ENCODE peak calls at places on chromosome 15, in four cellular contexts. One of them, this sample, is unnamed.

GRCh38 chr15:36529296-36530011 is 50.0 kb upstream of the CDIN1 start:
- DNase-seq in H54: no peak
- DNase-seq in HTR-8/SVneo: no peak
- DNase-seq in mucosa of descending colon: no peak
- DNase-seq in this sample: no peak

GRCh38 chr15:63599401-63600000 is 2.3 kb downstream of the FBXL22 start:
- DNase-seq in H54: no peak
- DNase-seq in mucosa of descending colon: peak; percentile 85
- DNase-seq in HTR-8/SVneo: no peak
- DNase-seq in this sample: no peak

GRCh38 chr15:63487076-63487757 is 17.2 kb upstream of the USP3 start:
- DNase-seq in mucosa of descending colon: peak; percentile 98
- DNase-seq in HTR-8/SVneo: peak; percentile 75
- DNase-seq in H54: no peak
- DNase-seq in this sample: peak; percentile 37

GRCh38 chr15:38308242-38308641 is 55.6 kb downstream of the SPRED1 start:
- DNase-seq in H54: no peak
- DNase-seq in mucosa of descending colon: no peak
- DNase-seq in HTR-8/SVneo: no peak
- DNase-seq in this sample: no peak

GRCh38 chr15:28246605-28247004 is 75.4 kb downstream of the HERC2 start:
- DNase-seq in HTR-8/SVneo: no peak
- DNase-seq in H54: no peak
- DNase-seq in mucosa of descending colon: no peak
- DNase-seq in this sample: no peak

GRCh38 chr15:74345051-74345450 is 22.4 kb downstream of the CYP11A1 start:
- DNase-seq in H54: no peak
- DNase-seq in HTR-8/SVneo: peak; percentile 36
- DNase-seq in mucosa of descending colon: no peak
- DNase-seq in this sample: no peak

GRCh38 chr15:64046347-64047153 is at the start of gene DAPK2:
- DNase-seq in H54: peak; percentile 70
- DNase-seq in HTR-8/SVneo: peak; percentile 86
- DNase-seq in mucosa of descending colon: peak; percentile 87
- DNase-seq in this sample: peak; percentile 30

GRCh38 chr15:57785959-57786358 is 79.4 kb downstream of the POLR2M start:
- DNase-seq in mucosa of descending colon: no peak
- DNase-seq in HTR-8/SVneo: no peak
- DNase-seq in H54: no peak
- DNase-seq in this sample: no peak

GRCh38 chr15:49987198-49987785 is 131.7 kb downstream of the ATP8B4 start:
- DNase-seq in H54: no peak
- DNase-seq in mucosa of descending colon: no peak
- DNase-seq in HTR-8/SVneo: no peak
- DNase-seq in this sample: no peak

GRCh38 chr15:90799639-90800038 is 68.7 kb upstream of the FURIN start:
- DNase-seq in HTR-8/SVneo: no peak
- DNase-seq in mucosa of descending colon: no peak
- DNase-seq in H54: no peak
- DNase-seq in this sample: no peak

GRCh38 chr15:63348392-63348791 is 33.3 kb downstream of the CA12 start:
- DNase-seq in mucosa of descending colon: peak; percentile 80
- DNase-seq in H54: peak; percentile 51
- DNase-seq in HTR-8/SVneo: peak; percentile 43
- DNase-seq in this sample: peak; percentile 77

GRCh38 chr15:32872606-32873291 is 154.9 kb downstream of the GREM1 start:
- DNase-seq in H54: no peak
- DNase-seq in mucosa of descending colon: no peak
- DNase-seq in HTR-8/SVneo: no peak
- DNase-seq in this sample: no peak

GRCh38 chr15:69337133-69337532 is 38.4 kb downstream of the PAQR5 start:
- DNase-seq in H54: no peak
- DNase-seq in mucosa of descending colon: no peak
- DNase-seq in HTR-8/SVneo: no peak
- DNase-seq in this sample: no peak

GRCh38 chr15:69017978-69018377 is 3.5 kb downstream of the NOX5 start:
- DNase-seq in mucosa of descending colon: no peak
- DNase-seq in H54: no peak
- DNase-seq in HTR-8/SVneo: no peak
- DNase-seq in this sample: no peak

GRCh38 chr15:49946681-49947080 is 172.4 kb downstream of the ATP8B4 start:
- DNase-seq in HTR-8/SVneo: no peak
- DNase-seq in H54: no peak
- DNase-seq in mucosa of descending colon: no peak
- DNase-seq in this sample: no peak

GRCh38 chr15:69468241-69469121 is 15.9 kb downstream of the RPLP1 start:
- DNase-seq in HTR-8/SVneo: no peak
- DNase-seq in H54: no peak
- DNase-seq in mucosa of descending colon: peak; percentile 57
- DNase-seq in this sample: no peak

GRCh38 chr15:40768492-40769309 is 1.1 kb upstream of the C15orf62 start:
- DNase-seq in H54: no peak
- DNase-seq in HTR-8/SVneo: no peak
- DNase-seq in mucosa of descending colon: peak; percentile 69
- DNase-seq in this sample: no peak

This sample was measured in COLO829.